ENCODE peak calls at places on chromosome 11, in four cellular contexts. Z is H9, S is mesenchymal stem cell, U is GM23248. L is an unnamed sample. For H3K9me3 and H3K4me1, the result is how much of the 10 kb centered on the place peaks cover.

GRCh38 chr11:108019870-108020540 is 11.3 kb downstream of the CUL5 start:
- DNase-seq in U (peak), S (peak), Z (no peak), L (peak)

GRCh38 chr11:118838905-118839553 is 44.7 kb upstream of the CXCR5 start:
- DNase-seq in Z (no peak), U (peak), S (no peak), L (no peak)

GRCh38 chr11:2389344-2390026 is 11.1 kb upstream of the TSSC4 start:
- DNase-seq in S (peak), U (no peak), Z (no peak), L (no peak)

GRCh38 chr11:112728288-112728687 is 232.9 kb upstream of the NCAM1 start:
- DNase-seq in U (no peak), Z (no peak), S (no peak), L (no peak)

GRCh38 chr11:83044958-83045712 is 26.6 kb downstream of the RAB30 start:
- DNase-seq in Z (no peak), S (peak), U (peak), L (peak)

GRCh38 chr11:59218893-59219292 is 6.2 kb upstream of the MPEG1 start:
- DNase-seq in Z (no peak), S (no peak), U (no peak), L (no peak)

GRCh38 chr11:77066229-77067023 is at the start of gene CAPN5:
- DNase-seq in S (peak), Z (peak), U (peak), L (peak)

GRCh38 chr11:42646959-42647358 is 664.8 kb upstream of the API5 start:
- DNase-seq in Z (no peak), S (no peak), U (no peak), L (no peak)

GRCh38 chr11:10990160-10990559 is 132.3 kb upstream of the ZBED5 start:
- DNase-seq in S (no peak), Z (no peak), U (peak), L (no peak)

GRCh38 chr11:12167098-12167999 is 57.0 kb downstream of the MICAL2 start:
- DNase-seq in U (peak), Z (no peak), S (peak), L (peak)

GRCh38 chr11:128324051-128324481 is 263.3 kb downstream of the ETS1 start:
- DNase-seq in S (no peak), U (no peak), Z (no peak), L (no peak)

GRCh38 chr11:120344302-120345004 is 8.2 kb downstream of the ARHGEF12 start:
- DNase-seq in S (peak), U (peak), Z (no peak), L (no peak)

GRCh38 chr11:94602430-94603372 is 35.5 kb downstream of the PIWIL4 start:
- DNase-seq in U (peak), Z (no peak), S (peak), L (peak)

GRCh38 chr11:57482782-57483569 is 22.6 kb downstream of the RTN4RL2 start:
- DNase-seq in U (peak), S (peak), Z (peak), L (peak)

GRCh38 chr11:102276302-102277182 is 40.7 kb upstream of the BIRC3 start:
- DNase-seq in Z (no peak), U (peak), S (no peak), L (peak)

GRCh38 chr11:44785856-44786606 is 59.3 kb downstream of the TSPAN18 start:
- DNase-seq in Z (peak), U (no peak), S (no peak), L (no peak)

GRCh38 chr11:2190670-2191471 is 19.3 kb upstream of the TH start:
- DNase-seq in Z (no peak), S (no peak), U (no peak), L (no peak)

GRCh38 chr11:63574856-63575602 is 11.8 kb upstream of the PLAAT2 start:
- DNase-seq in U (peak), Z (peak), S (no peak), L (no peak)

GRCh38 chr11:90737328-90738050 is 514.6 kb upstream of the CHORDC1 start:
- DNase-seq in S (no peak), Z (no peak), U (no peak), L (no peak)

GRCh38 chr11:3037041-3037944 is 19.9 kb downstream of the CARS1 start:
- DNase-seq in Z (peak), U (peak), S (peak), L (peak)

GRCh38 chr11:107722671-107723070 is 10.8 kb upstream of the SLN start:
- DNase-seq in U (no peak), S (no peak), Z (no peak), L (no peak)

GRCh38 chr11:35404397-35404775 is 15.0 kb downstream of the SLC1A2 start:
- DNase-seq in Z (peak), S (peak), U (peak), L (peak)

GRCh38 chr11:19715373-19715772 is 2.7 kb downstream of the NAV2 start:
- DNase-seq in U (peak), Z (no peak), S (peak), L (peak)

GRCh38 chr11:118277312-118277711 is 13.2 kb upstream of the MPZL2 start:
- DNase-seq in Z (no peak), U (peak), S (no peak), L (no peak)

GRCh38 chr11:17014321-17014773 is at the start of gene PLEKHA7:
- DNase-seq in S (no peak), U (peak), Z (no peak), L (no peak)

GRCh38 chr11:85595285-85595884 is 31.8 kb downstream of the DLG2 start:
- DNase-seq in U (peak), S (peak), Z (no peak), L (peak)

GRCh38 chr11:6962673-6963072 is 36.4 kb downstream of the ZNF215 start:
- DNase-seq in Z (no peak), U (no peak), S (no peak), L (no peak)

GRCh38 chr11:35721576-35722341 is 59.2 kb downstream of the TRIM44 start:
- DNase-seq in U (peak), S (no peak), Z (no peak), L (no peak)

GRCh38 chr11:73478737-73479347 is 102.6 kb downstream of the RELT start:
- DNase-seq in U (peak), S (peak), Z (peak), L (peak)

GRCh38 chr11:75328426-75329277 is 22.8 kb downstream of the ARRB1 start:
- DNase-seq in S (peak), U (peak), Z (peak), L (peak)

GRCh38 chr11:64240467-64241174 is at the start of gene FKBP2:
- DNase-seq in Z (peak), S (peak), U (peak), L (peak)

GRCh38 chr11:94511932-94512781 is at the start of gene C11orf97:
- DNase-seq in S (peak), U (peak), Z (peak), L (peak)

GRCh38 chr11:61587541-61587941 is 6.7 kb upstream of the SYT7 start:
- DNase-seq in U (peak), Z (peak), S (no peak), L (peak)

GRCh38 chr11:55572548-55572947 is 620 bp downstream of the OR4C16 start:
- DNase-seq in S (no peak), Z (no peak), U (no peak), L (no peak)

DNA sequence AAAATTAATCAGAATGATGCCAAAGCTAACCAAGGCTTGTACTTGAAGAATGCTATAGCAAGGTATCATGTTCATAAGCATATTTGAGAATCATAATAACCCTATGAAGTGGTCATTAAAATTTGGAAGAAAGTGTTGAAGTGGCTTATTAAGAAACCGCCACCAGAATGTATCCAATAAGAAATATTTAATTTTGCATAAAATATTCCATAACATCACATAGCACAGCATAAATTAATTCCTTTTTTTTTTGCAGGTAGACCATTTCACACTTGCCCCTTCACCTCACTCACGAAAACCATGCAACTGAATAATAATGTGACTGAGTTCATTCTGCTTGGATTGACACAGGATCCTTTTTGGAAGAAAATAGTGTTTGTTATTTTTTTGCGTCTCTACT is at the start of gene OR4C16:
- DNase-seq in U (no peak), S (no peak), Z (no peak), L (no peak)
- H3K9me3 ChIP-seq in U (under half), S (under half), Z (half or more), L (under half)

DNA sequence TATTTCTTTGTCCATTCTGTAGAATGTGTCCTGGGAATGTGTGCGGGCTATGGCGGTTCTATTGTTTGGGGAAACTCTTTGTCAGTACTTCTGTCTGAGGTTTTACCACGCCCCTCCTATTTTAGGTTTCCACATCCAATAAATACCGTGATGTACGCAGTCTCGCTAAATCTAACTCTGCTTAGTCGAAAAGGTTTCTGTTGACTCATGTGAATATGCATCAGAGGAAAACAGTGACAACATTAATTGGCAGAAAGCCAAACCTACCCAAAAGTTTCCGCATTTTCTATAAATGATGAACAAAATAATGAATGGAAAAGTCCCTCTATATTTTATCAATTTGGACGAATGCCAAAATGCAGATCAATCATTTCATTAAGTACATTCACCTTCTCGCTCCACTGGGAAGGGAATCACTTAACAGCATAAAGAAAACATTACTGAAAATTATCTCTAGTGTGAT is 143.4 kb downstream of the MAML2 start:
- DNase-seq in S (peak), Z (no peak), U (peak), L (peak)
- H3K4me1 ChIP-seq in S (under half), Z (under half), U (under half), L (under half)

DNA sequence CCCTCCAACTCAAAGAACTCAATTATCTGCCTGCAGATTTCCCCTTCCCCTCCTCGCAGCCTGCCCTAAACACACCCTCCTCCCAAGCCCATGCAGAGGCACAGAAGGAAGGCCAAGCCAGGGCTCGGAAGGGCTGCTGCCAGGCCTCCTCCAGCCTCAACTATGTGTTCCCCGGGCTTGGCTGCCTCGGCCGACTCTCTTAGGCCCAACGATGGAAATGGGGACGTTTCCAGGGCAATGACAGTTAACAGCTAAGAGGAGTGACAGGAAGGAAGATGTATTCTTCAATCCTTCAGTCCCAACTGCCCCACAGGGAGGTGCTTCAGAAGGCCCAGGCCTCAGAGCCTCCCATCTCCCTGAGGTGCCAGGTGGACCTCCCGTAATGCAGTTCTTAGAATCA is 104.0 kb upstream of the AKIP1 start:
- DNase-seq in U (no peak), Z (no peak), S (no peak), L (no peak)
- H3K9ac ChIP-seq in U (peak), Z (no peak), S (peak), L (peak)

GRCh38 chr11:101133190-101133589 is 3.6 kb upstream of the PGR start:
- DNase-seq in Z (no peak), S (no peak), U (peak), L (no peak)
- H3K9me3 ChIP-seq in Z (under half), S (under half), U (under half), L (under half)

DNA sequence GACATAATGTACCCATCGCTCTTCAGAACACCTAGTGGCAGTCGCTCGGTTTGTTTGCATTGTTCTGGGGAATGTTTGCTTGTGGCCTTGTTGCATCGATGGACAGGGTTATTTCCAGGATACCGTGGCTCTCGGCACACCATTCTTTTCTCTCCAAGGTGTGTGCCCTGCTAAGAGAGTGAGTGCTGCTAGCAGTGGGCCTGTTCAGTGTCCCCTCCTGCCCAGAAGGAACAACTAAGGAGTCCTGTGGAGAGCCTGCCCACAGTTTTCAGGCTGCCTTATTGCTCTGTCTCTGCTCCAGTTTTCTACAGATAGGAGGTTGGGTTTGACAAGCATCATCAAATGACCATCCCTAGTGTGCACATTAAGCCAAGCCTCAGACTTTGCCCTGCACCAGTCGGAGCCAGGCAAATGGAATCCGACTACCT is 1.4 kb downstream of the CRY2 start:
- DNase-seq in U (peak), Z (no peak), S (no peak), L (no peak)
- H3K4me1 ChIP-seq in U (under half), Z (under half), S (under half), L (half or more)

GRCh38 chr11:1055109-1055703 is 18.7 kb upstream of the MUC6 start:
- DNase-seq in U (no peak), S (no peak), Z (no peak), L (no peak)
- H3K9ac ChIP-seq in U (no peak), S (no peak), Z (no peak), L (no peak)

GRCh38 chr11:100235085-100235484 is 452.0 kb upstream of the ARHGAP42 start:
- DNase-seq in Z (no peak), U (no peak), S (no peak), L (no peak)
- H3K9me3 ChIP-seq in Z (under half), U (under half), S (under half), L (under half)

GRCh38 chr11:114121744-114122504 is 62.4 kb downstream of the ZBTB16 start:
- DNase-seq in U (no peak), Z (no peak), S (no peak), L (no peak)
- H3K4me1 ChIP-seq in U (under half), Z (under half), S (under half), L (half or more)